ENCODE peak calls at places on chromosome 2, in eight cellular contexts. One of them, this sample, is unnamed. For H3K4me1, the result is how much of the 10 kb centered on the place peaks cover.

GRCh38 chr2:201513271-201513670 is 61.7 kb downstream of the STRADB start:
- DNase-seq in psoas muscle: no peak
- DNase-seq in GM23248: peak
- DNase-seq in endodermal cell: no peak
- DNase-seq in CD4-positive, alpha-beta memory T cell: no peak
- DNase-seq in stomach: no peak
- DNase-seq in PC-9: no peak
- DNase-seq in H9: no peak
- DNase-seq in this sample: no peak

GRCh38 chr2:11026286-11026921 is 114.7 kb downstream of the KCNF1 start:
- DNase-seq in psoas muscle: no peak
- DNase-seq in GM23248: no peak
- DNase-seq in endodermal cell: peak
- DNase-seq in CD4-positive, alpha-beta memory T cell: no peak
- DNase-seq in stomach: peak
- DNase-seq in PC-9: no peak
- DNase-seq in H9: no peak
- DNase-seq in this sample: no peak

GRCh38 chr2:6928452-6928851 is 11.2 kb downstream of the RNF144A start:
- DNase-seq in psoas muscle: no peak
- DNase-seq in GM23248: no peak
- DNase-seq in endodermal cell: no peak
- DNase-seq in CD4-positive, alpha-beta memory T cell: no peak
- DNase-seq in stomach: no peak
- DNase-seq in PC-9: no peak
- DNase-seq in H9: no peak
- DNase-seq in this sample: no peak

GRCh38 chr2:190600293-190601103 is 48.4 kb upstream of the NAB1 start:
- DNase-seq in psoas muscle: no peak
- DNase-seq in GM23248: no peak
- DNase-seq in endodermal cell: no peak
- DNase-seq in CD4-positive, alpha-beta memory T cell: no peak
- DNase-seq in stomach: no peak
- DNase-seq in PC-9: no peak
- DNase-seq in H9: no peak
- DNase-seq in this sample: no peak

GRCh38 chr2:85278361-85278760 is 49.4 kb downstream of the TGOLN2 start:
- DNase-seq in psoas muscle: no peak
- DNase-seq in GM23248: peak
- DNase-seq in endodermal cell: no peak
- DNase-seq in CD4-positive, alpha-beta memory T cell: no peak
- DNase-seq in stomach: no peak
- DNase-seq in PC-9: no peak
- DNase-seq in H9: no peak
- DNase-seq in this sample: no peak

GRCh38 chr2:161710131-161710915 is 86.1 kb downstream of the SLC4A10 start:
- DNase-seq in psoas muscle: no peak
- DNase-seq in GM23248: peak
- DNase-seq in endodermal cell: no peak
- DNase-seq in CD4-positive, alpha-beta memory T cell: no peak
- DNase-seq in stomach: no peak
- DNase-seq in PC-9: no peak
- DNase-seq in H9: no peak
- DNase-seq in this sample: no peak

GRCh38 chr2:196353717-196354116 is 182.3 kb upstream of the STK17B start:
- DNase-seq in psoas muscle: no peak
- DNase-seq in GM23248: no peak
- DNase-seq in endodermal cell: no peak
- DNase-seq in CD4-positive, alpha-beta memory T cell: no peak
- DNase-seq in stomach: no peak
- DNase-seq in PC-9: no peak
- DNase-seq in H9: no peak
- DNase-seq in this sample: no peak

GRCh38 chr2:110955546-110955945 is 165.2 kb upstream of the BCL2L11 start:
- DNase-seq in psoas muscle: no peak
- DNase-seq in GM23248: no peak
- DNase-seq in endodermal cell: no peak
- DNase-seq in CD4-positive, alpha-beta memory T cell: no peak
- DNase-seq in stomach: no peak
- DNase-seq in PC-9: no peak
- DNase-seq in H9: no peak
- DNase-seq in this sample: no peak

DNA sequence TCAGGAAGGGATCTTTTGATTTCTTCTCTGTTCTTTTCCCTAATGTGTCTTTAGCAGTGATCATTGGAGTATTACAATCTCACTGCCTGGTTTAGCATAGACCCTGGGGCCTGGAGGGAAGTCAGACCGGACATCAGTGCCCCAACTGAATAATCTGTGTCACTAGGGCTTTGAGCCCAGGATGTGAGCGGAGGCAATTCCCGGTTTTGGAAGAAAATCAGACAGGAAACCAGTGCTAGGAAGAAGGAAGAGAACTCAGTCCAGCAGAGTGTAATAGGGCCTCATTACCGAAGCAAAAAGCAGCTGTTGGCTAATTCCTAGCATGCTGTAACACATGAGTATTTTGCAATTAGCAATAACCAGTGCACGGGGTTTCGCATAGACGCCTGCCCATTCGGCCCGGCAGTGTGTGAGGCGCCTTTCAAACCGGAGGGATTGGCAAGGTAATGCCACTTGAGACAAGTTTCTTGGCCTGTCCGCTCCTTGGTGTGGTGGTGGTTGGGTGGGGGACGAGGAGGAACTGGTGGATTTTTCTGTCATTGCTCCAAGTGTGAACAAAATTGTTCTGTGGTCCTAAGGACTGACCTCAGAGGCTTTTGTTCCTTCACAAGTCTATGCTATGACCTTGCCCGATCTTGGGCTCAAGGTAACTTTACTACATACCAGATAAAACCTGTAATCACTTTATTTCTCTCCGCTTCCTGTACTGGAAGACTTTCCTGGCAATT is 2.8 kb downstream of the FOSL2 start:
- DNase-seq in psoas muscle: peak
- DNase-seq in GM23248: peak
- DNase-seq in endodermal cell: no peak
- DNase-seq in CD4-positive, alpha-beta memory T cell: no peak
- DNase-seq in stomach: no peak
- DNase-seq in PC-9: peak
- DNase-seq in H9: no peak
- DNase-seq in this sample: no peak
- H3K4me1 ChIP-seq in psoas muscle: under half
- H3K4me1 ChIP-seq in GM23248: under half
- H3K4me1 ChIP-seq in endodermal cell: under half
- H3K4me1 ChIP-seq in CD4-positive, alpha-beta memory T cell: under half
- H3K4me1 ChIP-seq in stomach: under half
- H3K4me1 ChIP-seq in PC-9: under half
- H3K4me1 ChIP-seq in H9: under half
- H3K4me1 ChIP-seq in this sample: under half

GRCh38 chr2:241818229-241818942 is 9.4 kb downstream of the NEU4 start:
- DNase-seq in psoas muscle: no peak
- DNase-seq in GM23248: no peak
- DNase-seq in endodermal cell: peak
- DNase-seq in CD4-positive, alpha-beta memory T cell: no peak
- DNase-seq in stomach: no peak
- DNase-seq in PC-9: no peak
- DNase-seq in H9: no peak
- DNase-seq in this sample: no peak

GRCh38 chr2:241822264-241822623 is 13.3 kb downstream of the NEU4 start:
- DNase-seq in psoas muscle: no peak
- DNase-seq in GM23248: no peak
- DNase-seq in endodermal cell: no peak
- DNase-seq in CD4-positive, alpha-beta memory T cell: no peak
- DNase-seq in stomach: no peak
- DNase-seq in PC-9: no peak
- DNase-seq in H9: no peak
- DNase-seq in this sample: no peak

GRCh38 chr2:241818943-241819270 is 9.9 kb downstream of the NEU4 start:
- DNase-seq in psoas muscle: no peak
- DNase-seq in GM23248: no peak
- DNase-seq in endodermal cell: peak
- DNase-seq in CD4-positive, alpha-beta memory T cell: no peak
- DNase-seq in stomach: peak
- DNase-seq in PC-9: no peak
- DNase-seq in H9: no peak
- DNase-seq in this sample: no peak

GRCh38 chr2:241820625-241821384 is 11.8 kb downstream of the NEU4 start:
- DNase-seq in psoas muscle: no peak
- DNase-seq in GM23248: no peak
- DNase-seq in endodermal cell: peak
- DNase-seq in CD4-positive, alpha-beta memory T cell: no peak
- DNase-seq in stomach: no peak
- DNase-seq in PC-9: no peak
- DNase-seq in H9: peak
- DNase-seq in this sample: no peak

GRCh38 chr2:241821460-241822263 is 12.7 kb downstream of the NEU4 start:
- DNase-seq in psoas muscle: no peak
- DNase-seq in GM23248: no peak
- DNase-seq in endodermal cell: no peak
- DNase-seq in CD4-positive, alpha-beta memory T cell: no peak
- DNase-seq in stomach: no peak
- DNase-seq in PC-9: no peak
- DNase-seq in H9: peak
- DNase-seq in this sample: no peak
- H3K4me1 ChIP-seq in psoas muscle: under half
- H3K4me1 ChIP-seq in GM23248: under half
- H3K4me1 ChIP-seq in endodermal cell: under half
- H3K4me1 ChIP-seq in CD4-positive, alpha-beta memory T cell: under half
- H3K4me1 ChIP-seq in stomach: under half
- H3K4me1 ChIP-seq in PC-9: under half
- H3K4me1 ChIP-seq in H9: under half
- H3K4me1 ChIP-seq in this sample: under half

DNA sequence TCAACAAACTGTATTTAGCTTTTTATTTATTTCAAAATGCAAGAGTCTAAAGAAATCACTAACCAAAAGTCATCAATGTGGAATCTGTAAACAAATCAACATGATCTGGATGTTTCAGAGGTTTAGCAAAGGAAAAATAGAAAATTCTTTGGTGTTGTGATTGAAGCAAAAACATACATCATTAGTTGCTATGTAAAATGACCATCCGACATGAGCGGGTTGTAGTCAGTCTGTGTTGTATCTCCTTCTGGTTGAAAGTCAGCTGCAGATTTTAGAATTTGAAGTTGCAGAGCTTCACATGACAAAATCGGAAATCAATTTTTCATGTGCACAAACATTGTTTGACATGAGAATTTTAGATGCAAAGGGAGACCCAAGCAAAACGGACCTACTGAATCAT is 63.2 kb downstream of the IRS1 start:
- DNase-seq in psoas muscle: no peak
- DNase-seq in GM23248: no peak
- DNase-seq in endodermal cell: no peak
- DNase-seq in CD4-positive, alpha-beta memory T cell: no peak
- DNase-seq in stomach: no peak
- DNase-seq in PC-9: no peak
- DNase-seq in H9: no peak
- DNase-seq in this sample: no peak
- H3K4me1 ChIP-seq in psoas muscle: under half
- H3K4me1 ChIP-seq in GM23248: under half
- H3K4me1 ChIP-seq in endodermal cell: under half
- H3K4me1 ChIP-seq in CD4-positive, alpha-beta memory T cell: under half
- H3K4me1 ChIP-seq in stomach: under half
- H3K4me1 ChIP-seq in PC-9: under half
- H3K4me1 ChIP-seq in H9: under half
- H3K4me1 ChIP-seq in this sample: under half

GRCh38 chr2:226733189-226733858 is 66.3 kb downstream of the IRS1 start:
- DNase-seq in psoas muscle: no peak
- DNase-seq in GM23248: no peak
- DNase-seq in endodermal cell: no peak
- DNase-seq in CD4-positive, alpha-beta memory T cell: no peak
- DNase-seq in stomach: no peak
- DNase-seq in PC-9: no peak
- DNase-seq in H9: no peak
- DNase-seq in this sample: no peak
- H3K4me1 ChIP-seq in psoas muscle: under half
- H3K4me1 ChIP-seq in GM23248: under half
- H3K4me1 ChIP-seq in endodermal cell: under half
- H3K4me1 ChIP-seq in CD4-positive, alpha-beta memory T cell: under half
- H3K4me1 ChIP-seq in stomach: under half
- H3K4me1 ChIP-seq in PC-9: under half
- H3K4me1 ChIP-seq in H9: under half
- H3K4me1 ChIP-seq in this sample: under half

GRCh38 chr2:172535119-172535518 is 20.8 kb upstream of the PDK1 start:
- DNase-seq in psoas muscle: no peak
- DNase-seq in GM23248: no peak
- DNase-seq in endodermal cell: no peak
- DNase-seq in CD4-positive, alpha-beta memory T cell: no peak
- DNase-seq in stomach: no peak
- DNase-seq in PC-9: no peak
- DNase-seq in H9: no peak
- DNase-seq in this sample: no peak

GRCh38 chr2:172540421-172540820 is 15.5 kb upstream of the PDK1 start:
- DNase-seq in psoas muscle: no peak
- DNase-seq in GM23248: peak
- DNase-seq in endodermal cell: no peak
- DNase-seq in CD4-positive, alpha-beta memory T cell: no peak
- DNase-seq in stomach: no peak
- DNase-seq in PC-9: no peak
- DNase-seq in H9: no peak
- DNase-seq in this sample: no peak

GRCh38 chr2:172545408-172546075 is 10.3 kb upstream of the PDK1 start:
- DNase-seq in psoas muscle: no peak
- DNase-seq in GM23248: peak
- DNase-seq in endodermal cell: no peak
- DNase-seq in CD4-positive, alpha-beta memory T cell: no peak
- DNase-seq in stomach: no peak
- DNase-seq in PC-9: peak
- DNase-seq in H9: no peak
- DNase-seq in this sample: no peak

GRCh38 chr2:172539767-172540166 is 16.1 kb upstream of the PDK1 start:
- DNase-seq in psoas muscle: no peak
- DNase-seq in GM23248: no peak
- DNase-seq in endodermal cell: no peak
- DNase-seq in CD4-positive, alpha-beta memory T cell: no peak
- DNase-seq in stomach: no peak
- DNase-seq in PC-9: no peak
- DNase-seq in H9: no peak
- DNase-seq in this sample: no peak
- H3K4me1 ChIP-seq in psoas muscle: under half
- H3K4me1 ChIP-seq in GM23248: under half
- H3K4me1 ChIP-seq in endodermal cell: under half
- H3K4me1 ChIP-seq in CD4-positive, alpha-beta memory T cell: under half
- H3K4me1 ChIP-seq in stomach: under half
- H3K4me1 ChIP-seq in PC-9: under half
- H3K4me1 ChIP-seq in H9: under half
- H3K4me1 ChIP-seq in this sample: under half

GRCh38 chr2:128731994-128732650 is 413.5 kb upstream of the HS6ST1 start:
- DNase-seq in psoas muscle: no peak
- DNase-seq in GM23248: no peak
- DNase-seq in endodermal cell: no peak
- DNase-seq in CD4-positive, alpha-beta memory T cell: no peak
- DNase-seq in stomach: no peak
- DNase-seq in PC-9: no peak
- DNase-seq in H9: no peak
- DNase-seq in this sample: no peak
- H3K4me1 ChIP-seq in psoas muscle: under half
- H3K4me1 ChIP-seq in GM23248: under half
- H3K4me1 ChIP-seq in endodermal cell: under half
- H3K4me1 ChIP-seq in CD4-positive, alpha-beta memory T cell: under half
- H3K4me1 ChIP-seq in stomach: under half
- H3K4me1 ChIP-seq in PC-9: under half
- H3K4me1 ChIP-seq in H9: under half
- H3K4me1 ChIP-seq in this sample: under half